ENCODE peak calls at places on chromosomes 3 and 15, in eight cellular contexts. T is neuronal stem cell; L is myocyte; D is D721Med; C is GM03348; P is T follicular helper cell; A is activated CD4-positive, CD25-positive, alpha-beta regulatory T cell treated with anti-CD3 and anti-CD28 coated beads, Interleukin-2, amount 50 U/mL, for 16 hours; H is activated effector memory CD4-positive, alpha-beta T cell treated with anti-CD3 and anti-CD28 coated beads, Interleukin-2, amount 50 U/mL, for 16 hours. J is an unnamed sample.

GRCh38 chr3:127479449-127479848 is 111.1 kb downstream of the TPRA1 start:
- DNase-seq in T (no peak), L (peak; percentile 21), D (no peak), C (no peak), P (no peak), A (no peak), H (peak; percentile 59), J (peak; percentile 60)

GRCh38 chr15:75785771-75786563 is 57.3 kb upstream of the UBE2Q2 start:
- DNase-seq in T (peak; percentile 35), L (no peak), D (no peak), C (no peak), P (no peak), A (no peak), H (peak; percentile 53), J (peak; percentile 69)

GRCh38 chr15:100043732-100044131 is 298.0 kb downstream of the ADAMTS17 start:
- DNase-seq in T (no peak), L (no peak), D (no peak), C (no peak), P (no peak), A (no peak), H (no peak), J (no peak)

GRCh38 chr3:42572278-42572677 is 9.5 kb downstream of the SEC22C start:
- DNase-seq in T (no peak), L (peak; percentile 24), D (no peak), C (peak; percentile 45), P (no peak), A (no peak), H (peak; percentile 68), J (no peak)

GRCh38 chr3:194690501-194691372 is 5.1 kb downstream of the FAM43A start:
- DNase-seq in T (no peak), L (no peak), D (no peak), C (no peak), P (no peak), A (no peak), H (peak; percentile 30), J (no peak)

GRCh38 chr3:149005424-149005823 is 14.1 kb downstream of the GYG1 start:
- DNase-seq in T (no peak), L (no peak), D (no peak), C (peak; percentile 32), P (no peak), A (no peak), H (no peak), J (no peak)

GRCh38 chr3:16069149-16069922 is 105.1 kb upstream of the GALNT15 start:
- DNase-seq in T (no peak), L (peak; percentile 52), D (no peak), C (peak; percentile 53), P (no peak), A (no peak), H (no peak), J (no peak)

GRCh38 chr3:150319900-150320299 is 88.2 kb upstream of the TSC22D2 start:
- DNase-seq in T (no peak), L (peak; percentile 86), D (no peak), C (peak; percentile 81), P (no peak), A (no peak), H (no peak), J (peak; percentile 59)

GRCh38 chr3:83890039-83890762 is 1068.6 kb upstream of the CADM2 start:
- DNase-seq in T (no peak), L (no peak), D (no peak), C (no peak), P (no peak), A (no peak), H (no peak), J (no peak)

GRCh38 chr3:141412087-141412935 is 44.0 kb downstream of the ZBTB38 start:
- DNase-seq in T (no peak), L (peak; percentile 81), D (no peak), C (peak; percentile 39), P (no peak), A (peak; percentile 36), H (peak; percentile 81), J (no peak)

GRCh38 chr3:141998674-141999290 is 122.3 kb downstream of the ATP1B3 start:
- DNase-seq in T (no peak), L (no peak), D (no peak), C (peak; percentile 36), P (no peak), A (no peak), H (no peak), J (no peak)

GRCh38 chr3:136036306-136036705 is 70.8 kb downstream of the PPP2R3A start:
- DNase-seq in T (no peak), L (no peak), D (no peak), C (no peak), P (no peak), A (no peak), H (no peak), J (no peak)

GRCh38 chr3:14876942-14877341 is 58.2 kb downstream of the FGD5 start:
- DNase-seq in T (no peak), L (no peak), D (no peak), C (peak; percentile 50), P (no peak), A (no peak), H (peak; percentile 60), J (no peak)

GRCh38 chr3:143119974-143120715 is 574 bp downstream of the CHST2 start:
- DNase-seq in T (peak; percentile 39), L (peak; percentile 36), D (no peak), C (peak; percentile 57), P (peak; percentile 1), A (no peak), H (peak; percentile 73), J (no peak)

GRCh38 chr15:47872869-47873301 is 155.6 kb downstream of the SEMA6D start:
- DNase-seq in T (peak; percentile 37), L (no peak), D (no peak), C (no peak), P (no peak), A (no peak), H (no peak), J (no peak)

GRCh38 chr15:96334705-96335428 is 4.4 kb downstream of the NR2F2 start:
- DNase-seq in T (no peak), L (no peak), D (no peak), C (no peak), P (no peak), A (no peak), H (no peak), J (no peak)

GRCh38 chr3:118102737-118103136 is 931.9 kb downstream of the IGSF11 start:
- DNase-seq in T (no peak), L (peak; percentile 22), D (no peak), C (no peak), P (no peak), A (no peak), H (no peak), J (no peak)

GRCh38 chr3:66276705-66277274 is 56.0 kb downstream of the SLC25A26 start:
- DNase-seq in T (peak; percentile 61), L (peak; percentile 78), D (no peak), C (peak; percentile 55), P (peak; percentile 60), A (peak; percentile 47), H (peak; percentile 78), J (no peak)

GRCh38 chr3:108554913-108555571 is 34.2 kb downstream of the CIP2A start:
- DNase-seq in T (no peak), L (no peak), D (no peak), C (no peak), P (no peak), A (no peak), H (no peak), J (no peak)

GRCh38 chr15:78208887-78209645 is 25.3 kb downstream of the ACSBG1 start:
- DNase-seq in T (no peak), L (no peak), D (no peak), C (peak; percentile 1), P (no peak), A (no peak), H (peak; percentile 9), J (peak; percentile 63)

GRCh38 chr3:124362418-124362817 is 367.8 kb upstream of the UMPS start:
- DNase-seq in T (no peak), L (no peak), D (no peak), C (no peak), P (no peak), A (no peak), H (no peak), J (no peak)

GRCh38 chr3:160016972-160017371 is 28.3 kb downstream of the IL12A start:
- DNase-seq in T (no peak), L (peak; percentile 87), D (no peak), C (no peak), P (no peak), A (no peak), H (no peak), J (no peak)

GRCh38 chr3:98962189-98962930 is 60.9 kb upstream of the DCBLD2 start:
- DNase-seq in T (no peak), L (peak; percentile 33), D (no peak), C (peak; percentile 66), P (no peak), A (no peak), H (no peak), J (no peak)

GRCh38 chr3:23809840-23810341 is 4.1 kb downstream of the UBE2E1 start:
- DNase-seq in T (no peak), L (no peak), D (no peak), C (no peak), P (no peak), A (no peak), H (no peak), J (no peak)

GRCh38 chr3:115388166-115388565 is 235.1 kb upstream of the GAP43 start:
- DNase-seq in T (no peak), L (peak; percentile 79), D (no peak), C (peak; percentile 39), P (no peak), A (no peak), H (no peak), J (no peak)

GRCh38 chr3:49673131-49673714 is 928 bp upstream of the APEH start:
- DNase-seq in T (peak; percentile 15), L (no peak), D (no peak), C (no peak), P (no peak), A (no peak), H (no peak), J (no peak)

GRCh38 chr3:44359146-44359751 is 20.7 kb downstream of the TCAIM start:
- DNase-seq in T (peak; percentile 85), L (no peak), D (no peak), C (no peak), P (no peak), A (no peak), H (no peak), J (no peak)

GRCh38 chr3:8864570-8865350 is 95.3 kb upstream of the OXTR start:
- DNase-seq in T (no peak), L (peak; percentile 67), D (no peak), C (no peak), P (no peak), A (no peak), H (no peak), J (no peak)

GRCh38 chr3:58899953-58900298 is 149.9 kb downstream of the CFAP20DC start:
- DNase-seq in T (no peak), L (no peak), D (no peak), C (no peak), P (no peak), A (no peak), H (no peak), J (no peak)

GRCh38 chr3:122975924-122976293 is 51.7 kb downstream of the SEMA5B start:
- DNase-seq in T (no peak), L (no peak), D (no peak), C (no peak), P (no peak), A (no peak), H (no peak), J (no peak)

GRCh38 chr15:70670680-70671079 is 92.7 kb downstream of the UACA start:
- DNase-seq in T (no peak), L (no peak), D (no peak), C (no peak), P (no peak), A (no peak), H (no peak), J (no peak)

GRCh38 chr3:179146911-179147570 is 1.1 kb upstream of the PIK3CA start:
- DNase-seq in T (peak; percentile 57), L (peak; percentile 83), D (no peak), C (peak; percentile 62), P (no peak), A (peak; percentile 19), H (no peak), J (no peak)

GRCh38 chr15:43541785-43542184 is 24.4 kb downstream of the MAP1A start:
- DNase-seq in T (no peak), L (no peak), D (no peak), C (no peak), P (no peak), A (no peak), H (no peak), J (no peak)

GRCh38 chr3:100875239-100875638 is 118.0 kb downstream of the ABI3BP start:
- DNase-seq in T (no peak), L (peak; percentile 46), D (no peak), C (peak; percentile 19), P (no peak), A (no peak), H (no peak), J (peak; percentile 62)

J was measured in RWPE2.